ENCODE peak calls at places on chromosomes 6 and 20, in six cellular contexts. One of them, this sample, is unnamed.

GRCh38 chr6:27592481-27593199 is 119.7 kb upstream of the ZNF184 start:
- DNase-seq in gastrocnemius medialis: no peak
- DNase-seq in heart left ventricle: no peak
- DNase-seq in ovary: no peak
- DNase-seq in K562: peak; percentile 90
- DNase-seq in transverse colon: no peak
- DNase-seq in this sample: no peak

GRCh38 chr6:187252-187840 is 104.9 kb upstream of the DUSP22 start:
- DNase-seq in gastrocnemius medialis: no peak
- DNase-seq in heart left ventricle: no peak
- DNase-seq in ovary: no peak
- DNase-seq in K562: no peak
- DNase-seq in transverse colon: no peak
- DNase-seq in this sample: peak; percentile 52

GRCh38 chr20:57396212-57396611 is 5.0 kb downstream of the RBM38 start:
- DNase-seq in gastrocnemius medialis: peak; percentile 34
- DNase-seq in heart left ventricle: no peak
- DNase-seq in ovary: peak; percentile 44
- DNase-seq in K562: no peak
- DNase-seq in transverse colon: no peak
- DNase-seq in this sample: no peak

GRCh38 chr6:157443066-157443800 is 62.2 kb downstream of the ZDHHC14 start:
- DNase-seq in gastrocnemius medialis: no peak
- DNase-seq in heart left ventricle: no peak
- DNase-seq in ovary: no peak
- DNase-seq in K562: no peak
- DNase-seq in transverse colon: no peak
- DNase-seq in this sample: no peak

GRCh38 chr6:116133453-116133852 is 7.5 kb upstream of the COL10A1 start:
- DNase-seq in gastrocnemius medialis: no peak
- DNase-seq in heart left ventricle: no peak
- DNase-seq in ovary: no peak
- DNase-seq in K562: no peak
- DNase-seq in transverse colon: no peak
- DNase-seq in this sample: no peak

GRCh38 chr6:5302995-5303622 is 41.8 kb downstream of the FARS2 start:
- DNase-seq in gastrocnemius medialis: peak; percentile 53
- DNase-seq in heart left ventricle: peak; percentile 27
- DNase-seq in ovary: no peak
- DNase-seq in K562: peak; percentile 30
- DNase-seq in transverse colon: peak; percentile 55
- DNase-seq in this sample: peak; percentile 69

GRCh38 chr6:15232836-15233510 is 12.9 kb upstream of the JARID2 start:
- DNase-seq in gastrocnemius medialis: no peak
- DNase-seq in heart left ventricle: no peak
- DNase-seq in ovary: no peak
- DNase-seq in K562: no peak
- DNase-seq in transverse colon: no peak
- DNase-seq in this sample: no peak

GRCh38 chr6:50837589-50838445 is 19.1 kb downstream of the TFAP2B start:
- DNase-seq in gastrocnemius medialis: no peak
- DNase-seq in heart left ventricle: no peak
- DNase-seq in ovary: no peak
- DNase-seq in K562: no peak
- DNase-seq in transverse colon: no peak
- DNase-seq in this sample: no peak

GRCh38 chr6:140535511-140535910 is 1161.1 kb upstream of the CITED2 start:
- DNase-seq in gastrocnemius medialis: no peak
- DNase-seq in heart left ventricle: no peak
- DNase-seq in ovary: no peak
- DNase-seq in K562: no peak
- DNase-seq in transverse colon: no peak
- DNase-seq in this sample: no peak

GRCh38 chr6:124882580-124883393 is 79.5 kb upstream of the RNF217 start:
- DNase-seq in gastrocnemius medialis: no peak
- DNase-seq in heart left ventricle: no peak
- DNase-seq in ovary: no peak
- DNase-seq in K562: no peak
- DNase-seq in transverse colon: no peak
- DNase-seq in this sample: no peak

GRCh38 chr6:38774933-38775707 is 60.0 kb downstream of the DNAH8 start:
- DNase-seq in gastrocnemius medialis: no peak
- DNase-seq in heart left ventricle: no peak
- DNase-seq in ovary: no peak
- DNase-seq in K562: no peak
- DNase-seq in transverse colon: no peak
- DNase-seq in this sample: no peak

GRCh38 chr6:134787261-134787871 is 162.5 kb downstream of the ALDH8A1 start:
- DNase-seq in gastrocnemius medialis: no peak
- DNase-seq in heart left ventricle: no peak
- DNase-seq in ovary: no peak
- DNase-seq in K562: no peak
- DNase-seq in transverse colon: no peak
- DNase-seq in this sample: no peak

GRCh38 chr6:1609662-1610496 is at the start of gene FOXC1:
- DNase-seq in gastrocnemius medialis: peak; percentile 70
- DNase-seq in heart left ventricle: peak; percentile 90
- DNase-seq in ovary: peak; percentile 90
- DNase-seq in K562: no peak
- DNase-seq in transverse colon: peak; percentile 79
- DNase-seq in this sample: peak; percentile 72

GRCh38 chr6:7727150-7727950 is 1.5 kb downstream of the BMP6 start:
- DNase-seq in gastrocnemius medialis: no peak
- DNase-seq in heart left ventricle: no peak
- DNase-seq in ovary: peak; percentile 25
- DNase-seq in K562: no peak
- DNase-seq in transverse colon: no peak
- DNase-seq in this sample: no peak

GRCh38 chr20:47295921-47296426 is 60.5 kb downstream of the ZMYND8 start:
- DNase-seq in gastrocnemius medialis: peak; percentile 68
- DNase-seq in heart left ventricle: no peak
- DNase-seq in ovary: no peak
- DNase-seq in K562: no peak
- DNase-seq in transverse colon: no peak
- DNase-seq in this sample: no peak

GRCh38 chr6:122553697-122554096 is 56.5 kb upstream of the PKIB start:
- DNase-seq in gastrocnemius medialis: no peak
- DNase-seq in heart left ventricle: no peak
- DNase-seq in ovary: no peak
- DNase-seq in K562: no peak
- DNase-seq in transverse colon: no peak
- DNase-seq in this sample: no peak

GRCh38 chr6:20403766-20404640 is 2.3 kb downstream of the E2F3 start:
- DNase-seq in gastrocnemius medialis: peak; percentile 18
- DNase-seq in heart left ventricle: no peak
- DNase-seq in ovary: no peak
- DNase-seq in K562: peak; percentile 81
- DNase-seq in transverse colon: peak; percentile 22
- DNase-seq in this sample: no peak

GRCh38 chr6:81480139-81480538 is 272.3 kb downstream of the TENT5A start:
- DNase-seq in gastrocnemius medialis: no peak
- DNase-seq in heart left ventricle: no peak
- DNase-seq in ovary: no peak
- DNase-seq in K562: no peak
- DNase-seq in transverse colon: no peak
- DNase-seq in this sample: no peak

GRCh38 chr6:82348130-82348529 is 15.5 kb upstream of the TPBG start:
- DNase-seq in gastrocnemius medialis: no peak
- DNase-seq in heart left ventricle: no peak
- DNase-seq in ovary: no peak
- DNase-seq in K562: peak; percentile 13
- DNase-seq in transverse colon: no peak
- DNase-seq in this sample: no peak

GRCh38 chr20:38260025-38260377 is 534 bp downstream of the KIAA1755 start:
- DNase-seq in gastrocnemius medialis: no peak
- DNase-seq in heart left ventricle: no peak
- DNase-seq in ovary: no peak
- DNase-seq in K562: no peak
- DNase-seq in transverse colon: no peak
- DNase-seq in this sample: no peak

GRCh38 chr6:167782698-167783517 is 43.8 kb upstream of the AFDN start:
- DNase-seq in gastrocnemius medialis: no peak
- DNase-seq in heart left ventricle: no peak
- DNase-seq in ovary: no peak
- DNase-seq in K562: no peak
- DNase-seq in transverse colon: no peak
- DNase-seq in this sample: no peak

GRCh38 chr6:62570372-62570771 is 284.3 kb upstream of the KHDRBS2 start:
- DNase-seq in gastrocnemius medialis: no peak
- DNase-seq in heart left ventricle: no peak
- DNase-seq in ovary: no peak
- DNase-seq in K562: no peak
- DNase-seq in transverse colon: no peak
- DNase-seq in this sample: no peak

GRCh38 chr6:25627001-25627400 is 25.0 kb upstream of the SCGN start:
- DNase-seq in gastrocnemius medialis: no peak
- DNase-seq in heart left ventricle: no peak
- DNase-seq in ovary: no peak
- DNase-seq in K562: no peak
- DNase-seq in transverse colon: no peak
- DNase-seq in this sample: no peak

GRCh38 chr6:27672113-27672799 is 199.4 kb upstream of the ZNF184 start:
- DNase-seq in gastrocnemius medialis: no peak
- DNase-seq in heart left ventricle: no peak
- DNase-seq in ovary: peak; percentile 47
- DNase-seq in K562: peak; percentile 78
- DNase-seq in transverse colon: peak; percentile 14
- DNase-seq in this sample: no peak

GRCh38 chr6:158060447-158061360 is 79.0 kb downstream of the SYNJ2 start:
- DNase-seq in gastrocnemius medialis: peak; percentile 88
- DNase-seq in heart left ventricle: peak; percentile 78
- DNase-seq in ovary: peak; percentile 75
- DNase-seq in K562: no peak
- DNase-seq in transverse colon: peak; percentile 62
- DNase-seq in this sample: peak; percentile 85

GRCh38 chr6:155424201-155424600 is 31.4 kb downstream of the NOX3 start:
- DNase-seq in gastrocnemius medialis: no peak
- DNase-seq in heart left ventricle: no peak
- DNase-seq in ovary: no peak
- DNase-seq in K562: no peak
- DNase-seq in transverse colon: no peak
- DNase-seq in this sample: no peak

GRCh38 chr20:62631336-62632317 is 10.7 kb upstream of the SLCO4A1 start:
- DNase-seq in gastrocnemius medialis: no peak
- DNase-seq in heart left ventricle: no peak
- DNase-seq in ovary: no peak
- DNase-seq in K562: no peak
- DNase-seq in transverse colon: no peak
- DNase-seq in this sample: peak; percentile 57

GRCh38 chr6:74731921-74732320 is 473.9 kb downstream of the COL12A1 start:
- DNase-seq in gastrocnemius medialis: no peak
- DNase-seq in heart left ventricle: no peak
- DNase-seq in ovary: no peak
- DNase-seq in K562: no peak
- DNase-seq in transverse colon: no peak
- DNase-seq in this sample: no peak

GRCh38 chr6:42268016-42268834 is 50.6 kb upstream of the MRPS10 start:
- DNase-seq in gastrocnemius medialis: no peak
- DNase-seq in heart left ventricle: no peak
- DNase-seq in ovary: no peak
- DNase-seq in K562: no peak
- DNase-seq in transverse colon: no peak
- DNase-seq in this sample: peak; percentile 54

GRCh38 chr6:108254436-108255410 is 6.1 kb downstream of the SNX3 start:
- DNase-seq in gastrocnemius medialis: no peak
- DNase-seq in heart left ventricle: no peak
- DNase-seq in ovary: no peak
- DNase-seq in K562: no peak
- DNase-seq in transverse colon: no peak
- DNase-seq in this sample: no peak

GRCh38 chr6:170058878-170059485 is 231.9 kb downstream of the DLL1 start:
- DNase-seq in gastrocnemius medialis: no peak
- DNase-seq in heart left ventricle: no peak
- DNase-seq in ovary: no peak
- DNase-seq in K562: no peak
- DNase-seq in transverse colon: peak; percentile 4
- DNase-seq in this sample: peak; percentile 17

GRCh38 chr20:44704551-44704971 is 10.6 kb upstream of the CCN5 start:
- DNase-seq in gastrocnemius medialis: no peak
- DNase-seq in heart left ventricle: no peak
- DNase-seq in ovary: no peak
- DNase-seq in K562: no peak
- DNase-seq in transverse colon: no peak
- DNase-seq in this sample: no peak

GRCh38 chr6:44047179-44047546 is 80.1 kb downstream of the MRPL14 start:
- DNase-seq in gastrocnemius medialis: no peak
- DNase-seq in heart left ventricle: no peak
- DNase-seq in ovary: no peak
- DNase-seq in K562: no peak
- DNase-seq in transverse colon: no peak
- DNase-seq in this sample: no peak
- H3K4me1 ChIP-seq in gastrocnemius medialis: peaks cover 21% of the 10 kb centered on the region
- H3K4me1 ChIP-seq in heart left ventricle: peaks cover 26% of the 10 kb centered on the region
- H3K4me1 ChIP-seq in ovary: no peaks in the 10 kb centered on the region
- H3K4me1 ChIP-seq in K562: peaks cover 35% of the 10 kb centered on the region
- H3K4me1 ChIP-seq in transverse colon: peaks cover 15% of the 10 kb centered on the region
- H3K4me1 ChIP-seq in this sample: no peaks in the 10 kb centered on the region

GRCh38 chr20:63792866-63793265 is 38.2 kb downstream of the ZBTB46 start:
- DNase-seq in gastrocnemius medialis: no peak
- DNase-seq in heart left ventricle: no peak
- DNase-seq in ovary: no peak
- DNase-seq in K562: no peak
- DNase-seq in transverse colon: no peak
- DNase-seq in this sample: no peak
- H3K4me1 ChIP-seq in gastrocnemius medialis: no peaks in the 10 kb centered on the region
- H3K4me1 ChIP-seq in heart left ventricle: peaks cover 26% of the 10 kb centered on the region
- H3K4me1 ChIP-seq in ovary: peaks cover 5% of the 10 kb centered on the region
- H3K4me1 ChIP-seq in K562: peaks cover 50% of the 10 kb centered on the region
- H3K4me1 ChIP-seq in transverse colon: no peaks in the 10 kb centered on the region
- H3K4me1 ChIP-seq in this sample: peaks cover 5% of the 10 kb centered on the region

DNA sequence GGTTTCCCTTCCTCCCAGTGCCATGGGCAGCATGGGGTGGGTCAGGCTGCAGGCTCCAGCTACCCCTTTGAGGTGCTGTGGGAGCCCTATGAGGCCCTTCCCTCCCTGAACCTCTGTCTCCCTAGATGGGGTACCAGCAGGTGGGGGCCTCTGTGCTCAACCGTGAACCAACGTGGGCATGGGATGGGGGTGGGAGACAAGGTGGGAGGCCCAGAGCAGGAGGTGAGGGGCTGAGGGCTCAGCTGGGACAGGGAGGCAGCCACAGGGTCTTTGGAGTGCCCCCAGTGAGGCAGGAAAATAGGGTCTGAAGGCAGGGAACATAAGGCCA is 33.3 kb downstream of the SUN5 start:
- DNase-seq in gastrocnemius medialis: no peak
- DNase-seq in heart left ventricle: peak; percentile 2
- DNase-seq in ovary: no peak
- DNase-seq in K562: no peak
- DNase-seq in transverse colon: no peak
- DNase-seq in this sample: no peak
- H3K4me1 ChIP-seq in gastrocnemius medialis: no peaks in the 10 kb centered on the region
- H3K4me1 ChIP-seq in heart left ventricle: peaks cover 9% of the 10 kb centered on the region
- H3K4me1 ChIP-seq in ovary: no peaks in the 10 kb centered on the region
- H3K4me1 ChIP-seq in K562: peaks cover 5% of the 10 kb centered on the region
- H3K4me1 ChIP-seq in transverse colon: no peaks in the 10 kb centered on the region
- H3K4me1 ChIP-seq in this sample: no peaks in the 10 kb centered on the region

DNA sequence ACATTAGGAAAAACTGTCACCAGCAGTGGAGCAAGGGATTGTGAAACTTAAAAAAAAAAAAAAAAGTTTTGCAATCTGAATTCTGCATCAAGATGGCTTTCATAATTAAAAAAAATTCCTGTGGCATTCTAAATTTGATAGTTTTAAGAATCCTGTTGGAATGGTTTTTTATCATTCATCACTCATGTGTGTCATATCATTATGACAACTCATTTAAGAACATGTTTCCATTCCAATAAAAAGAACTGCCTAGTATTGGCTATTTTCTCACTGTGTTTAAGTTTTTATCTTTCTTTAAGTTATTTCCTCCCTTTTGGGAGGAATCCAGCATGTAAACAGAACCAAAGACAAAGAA is 26.2 kb upstream of the RHAG start:
- DNase-seq in gastrocnemius medialis: no peak
- DNase-seq in heart left ventricle: no peak
- DNase-seq in ovary: no peak
- DNase-seq in K562: no peak
- DNase-seq in transverse colon: no peak
- DNase-seq in this sample: no peak
- H3K4me1 ChIP-seq in gastrocnemius medialis: no peaks in the 10 kb centered on the region
- H3K4me1 ChIP-seq in heart left ventricle: no peaks in the 10 kb centered on the region
- H3K4me1 ChIP-seq in ovary: no peaks in the 10 kb centered on the region
- H3K4me1 ChIP-seq in K562: peaks cover 10% of the 10 kb centered on the region
- H3K4me1 ChIP-seq in transverse colon: no peaks in the 10 kb centered on the region
- H3K4me1 ChIP-seq in this sample: no peaks in the 10 kb centered on the region